ENCODE peak calls at places on chromosomes 4 and X, in seven cellular contexts. U, T, W, Y, Z, H and R are unnamed samples.

GRCh38 chrX:41960142-41960541 is 36.8 kb upstream of the CASK start:
- DNase-seq in U (no peak), T (no peak), W (no peak), Y (no peak), Z (no peak), H (no peak), R (no peak)

GRCh38 chr4:104424368-104424921 is 70.2 kb downstream of the CXXC4 start:
- DNase-seq in U (no peak), T (peak), W (peak), Y (no peak), Z (peak), H (no peak), R (no peak)

GRCh38 chr4:164301430-164301829 is 452.5 kb upstream of the SMIM31 start:
- DNase-seq in U (no peak), T (no peak), W (no peak), Y (no peak), Z (no peak), H (no peak), R (no peak)

GRCh38 chr4:174707277-174707676 is 121.8 kb downstream of the GLRA3 start:
- DNase-seq in U (no peak), T (no peak), W (no peak), Y (no peak), Z (no peak), H (no peak), R (no peak)

GRCh38 chrX:23908219-23909003 is 605 bp downstream of the CXorf58 start:
- DNase-seq in U (no peak), T (no peak), W (no peak), Y (no peak), Z (no peak), H (no peak), R (no peak)

GRCh38 chr4:77676842-77677241 is 71.2 kb downstream of the CXCL13 start:
- DNase-seq in U (no peak), T (no peak), W (no peak), Y (no peak), Z (no peak), H (no peak), R (no peak)

GRCh38 chrX:20547649-20548051 is 280.9 kb upstream of the RPS6KA3 start:
- DNase-seq in U (no peak), T (no peak), W (no peak), Y (no peak), Z (no peak), H (no peak), R (peak)

GRCh38 chrX:46549914-46550313 is 4.7 kb upstream of the ZNF674 start:
- DNase-seq in U (no peak), T (no peak), W (no peak), Y (no peak), Z (no peak), H (no peak), R (no peak)

GRCh38 chrX:131778269-131779218 is 234.7 kb downstream of the OR13H1 start:
- DNase-seq in U (no peak), T (no peak), W (peak), Y (no peak), Z (no peak), H (peak), R (no peak)

GRCh38 chrX:34884693-34885277 is 57.8 kb upstream of the FAM47B start:
- DNase-seq in U (peak), T (no peak), W (no peak), Y (no peak), Z (no peak), H (no peak), R (peak)

GRCh38 chr4:71186566-71187398 is 152.0 kb upstream of the SLC4A4 start:
- DNase-seq in U (no peak), T (peak), W (peak), Y (peak), Z (peak), H (no peak), R (peak)

GRCh38 chr4:60945641-60946040 is 254.5 kb upstream of the ADGRL3 start:
- DNase-seq in U (no peak), T (no peak), W (no peak), Y (no peak), Z (no peak), H (no peak), R (no peak)

GRCh38 chrX:123993326-123993725 is 31.8 kb downstream of the STAG2 start:
- DNase-seq in U (no peak), T (no peak), W (no peak), Y (no peak), Z (no peak), H (no peak), R (no peak)

GRCh38 chr4:101198741-101199339 is 148.5 kb downstream of the PPP3CA start:
- DNase-seq in U (peak), T (no peak), W (peak), Y (no peak), Z (peak), H (no peak), R (no peak)